ENCODE peak calls at places on chromosomes 1 and 21, in six cellular contexts. One of them, this sample, is unnamed.

GRCh38 chr1:208240698-208241355 is 3.4 kb downstream of the PLXNA2 start:
- DNase-seq in OCI-LY7: no peak
- DNase-seq in tibial artery: no peak
- DNase-seq in esophagus muscularis mucosa: no peak
- DNase-seq in pancreas: no peak
- DNase-seq in right lobe of liver: no peak
- DNase-seq in this sample: no peak

GRCh38 chr1:212328248-212328647 is 43.0 kb downstream of the PPP2R5A start:
- DNase-seq in esophagus muscularis mucosa: no peak
- DNase-seq in pancreas: no peak
- DNase-seq in tibial artery: no peak
- DNase-seq in right lobe of liver: no peak
- DNase-seq in OCI-LY7: no peak
- DNase-seq in this sample: no peak

GRCh38 chr1:31764307-31765040 is at the start of gene ADGRB2:
- DNase-seq in tibial artery: no peak
- DNase-seq in esophagus muscularis mucosa: no peak
- DNase-seq in pancreas: no peak
- DNase-seq in right lobe of liver: no peak
- DNase-seq in OCI-LY7: peak; percentile 31
- DNase-seq in this sample: no peak

GRCh38 chr1:173409613-173410012 is 67.5 kb upstream of the PRDX6 start:
- DNase-seq in esophagus muscularis mucosa: no peak
- DNase-seq in OCI-LY7: peak; percentile 76
- DNase-seq in right lobe of liver: no peak
- DNase-seq in tibial artery: no peak
- DNase-seq in pancreas: no peak
- DNase-seq in this sample: peak; percentile 88

GRCh38 chr1:32025515-32025914 is 11.8 kb downstream of the KHDRBS1 start:
- DNase-seq in pancreas: no peak
- DNase-seq in right lobe of liver: no peak
- DNase-seq in esophagus muscularis mucosa: no peak
- DNase-seq in OCI-LY7: no peak
- DNase-seq in tibial artery: no peak
- DNase-seq in this sample: no peak

GRCh38 chr1:17866451-17867029 is 111.4 kb downstream of the ACTL8 start:
- DNase-seq in tibial artery: no peak
- DNase-seq in pancreas: no peak
- DNase-seq in esophagus muscularis mucosa: no peak
- DNase-seq in right lobe of liver: no peak
- DNase-seq in OCI-LY7: no peak
- DNase-seq in this sample: peak; percentile 91

GRCh38 chr21:29056538-29057050 is 16.9 kb downstream of the CCT8 start:
- DNase-seq in esophagus muscularis mucosa: no peak
- DNase-seq in pancreas: no peak
- DNase-seq in tibial artery: no peak
- DNase-seq in OCI-LY7: no peak
- DNase-seq in right lobe of liver: no peak
- DNase-seq in this sample: no peak

GRCh38 chr21:45995686-45996179 is 14.2 kb downstream of the COL6A1 start:
- DNase-seq in tibial artery: peak; percentile 65
- DNase-seq in pancreas: no peak
- DNase-seq in esophagus muscularis mucosa: no peak
- DNase-seq in OCI-LY7: no peak
- DNase-seq in right lobe of liver: no peak
- DNase-seq in this sample: no peak

GRCh38 chr1:203178083-203178482 is 2.5 kb upstream of the MYBPH start:
- DNase-seq in tibial artery: peak; percentile 24
- DNase-seq in esophagus muscularis mucosa: no peak
- DNase-seq in pancreas: no peak
- DNase-seq in OCI-LY7: no peak
- DNase-seq in right lobe of liver: no peak
- DNase-seq in this sample: peak; percentile 6

DNA sequence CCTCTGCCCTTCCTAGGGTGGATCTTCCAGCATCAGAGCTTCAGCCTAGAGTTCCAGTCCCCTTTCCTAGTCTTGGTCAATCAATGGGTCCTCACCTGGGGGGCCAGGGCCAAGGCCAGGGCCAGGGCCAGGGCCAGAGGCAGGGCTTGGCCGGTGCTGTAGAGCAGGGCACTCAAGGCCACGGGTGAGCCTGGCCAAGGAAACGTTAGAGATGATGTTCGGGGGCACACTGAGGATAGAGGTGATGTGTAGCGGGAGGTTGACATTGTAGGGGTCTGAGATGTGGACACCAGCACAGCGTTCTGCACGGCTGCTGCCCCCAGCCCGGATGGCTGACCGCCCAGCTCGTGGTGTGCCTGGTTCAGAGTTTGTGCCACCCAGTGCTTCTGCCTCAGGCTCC is 5.4 kb upstream of the USF1 start:
- DNase-seq in esophagus muscularis mucosa: no peak
- DNase-seq in OCI-LY7: no peak
- DNase-seq in tibial artery: no peak
- DNase-seq in right lobe of liver: no peak
- DNase-seq in pancreas: no peak
- DNase-seq in this sample: no peak
- H3K36me3 ChIP-seq in esophagus muscularis mucosa: no peaks in the 10 kb centered on the region
- H3K36me3 ChIP-seq in OCI-LY7: peaks cover 89% of the 10 kb centered on the region
- H3K36me3 ChIP-seq in tibial artery: no peaks in the 10 kb centered on the region
- H3K36me3 ChIP-seq in right lobe of liver: no peaks in the 10 kb centered on the region
- H3K36me3 ChIP-seq in pancreas: no peaks in the 10 kb centered on the region
- H3K36me3 ChIP-seq in this sample: no peaks in the 10 kb centered on the region

GRCh38 chr1:11839727-11840705 is 7.6 kb downstream of the NPPA start:
- DNase-seq in esophagus muscularis mucosa: no peak
- DNase-seq in OCI-LY7: no peak
- DNase-seq in right lobe of liver: peak; percentile 81
- DNase-seq in tibial artery: peak; percentile 82
- DNase-seq in pancreas: no peak
- DNase-seq in this sample: no peak

GRCh38 chr1:11837767-11838348 is 9.7 kb downstream of the NPPA start:
- DNase-seq in OCI-LY7: no peak
- DNase-seq in right lobe of liver: no peak
- DNase-seq in tibial artery: no peak
- DNase-seq in pancreas: no peak
- DNase-seq in esophagus muscularis mucosa: no peak
- DNase-seq in this sample: no peak

GRCh38 chr1:11835441-11836225 is 11.9 kb downstream of the NPPA start:
- DNase-seq in esophagus muscularis mucosa: no peak
- DNase-seq in right lobe of liver: no peak
- DNase-seq in tibial artery: no peak
- DNase-seq in pancreas: no peak
- DNase-seq in OCI-LY7: no peak
- DNase-seq in this sample: no peak

GRCh38 chr1:11838349-11839272 is 9.0 kb downstream of the NPPA start:
- DNase-seq in pancreas: peak; percentile 75
- DNase-seq in esophagus muscularis mucosa: no peak
- DNase-seq in right lobe of liver: peak; percentile 85
- DNase-seq in OCI-LY7: peak; percentile 71
- DNase-seq in tibial artery: peak; percentile 78
- DNase-seq in this sample: peak; percentile 31

DNA sequence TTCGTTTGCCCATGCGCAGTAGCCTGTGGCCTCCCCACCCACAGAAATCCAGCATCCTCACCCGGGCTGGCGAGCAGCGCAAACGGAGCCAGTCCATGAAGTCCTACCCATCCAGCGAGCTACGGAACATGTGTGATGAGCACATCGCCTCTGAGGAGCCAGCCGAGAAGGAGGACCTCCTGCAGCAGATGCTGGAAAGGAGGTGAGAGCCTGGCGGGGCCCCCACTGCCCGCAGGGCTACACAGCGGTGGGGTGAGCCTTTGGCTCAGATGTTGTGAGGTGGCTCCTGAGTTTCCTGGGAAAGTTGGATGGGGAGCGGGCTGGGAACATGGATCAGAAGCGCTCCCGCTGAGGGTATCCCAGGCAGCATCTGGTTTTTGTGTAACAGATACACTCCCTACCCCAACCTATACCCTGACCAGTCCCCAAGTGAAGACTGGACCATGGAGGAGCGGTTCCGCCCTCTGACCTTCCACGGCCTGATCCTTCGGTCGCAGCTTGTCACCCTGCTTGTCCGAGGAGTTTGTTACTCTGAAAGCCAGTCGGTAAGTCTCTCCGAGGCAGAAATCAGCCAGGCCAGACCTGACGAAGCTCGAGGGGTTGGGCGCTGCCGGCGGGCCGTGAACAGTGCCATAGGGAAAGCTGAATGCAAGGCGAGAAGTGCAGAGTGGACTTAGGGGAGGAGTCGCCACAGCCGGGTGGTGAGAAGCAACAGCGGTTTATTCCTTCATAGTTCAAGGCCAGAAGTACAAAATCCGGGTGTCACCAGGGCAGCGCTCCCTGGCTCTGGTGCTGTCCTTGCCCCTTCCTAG is 10.4 kb downstream of the NPPA start:
- DNase-seq in pancreas: no peak
- DNase-seq in right lobe of liver: no peak
- DNase-seq in OCI-LY7: no peak
- DNase-seq in tibial artery: no peak
- DNase-seq in esophagus muscularis mucosa: no peak
- DNase-seq in this sample: no peak
- H3K36me3 ChIP-seq in pancreas: peaks cover 33% of the 10 kb centered on the region
- H3K36me3 ChIP-seq in right lobe of liver: peaks cover 76% of the 10 kb centered on the region
- H3K36me3 ChIP-seq in OCI-LY7: peaks cover 96% of the 10 kb centered on the region
- H3K36me3 ChIP-seq in tibial artery: peaks cover 99% of the 10 kb centered on the region
- H3K36me3 ChIP-seq in esophagus muscularis mucosa: peaks cover 99% of the 10 kb centered on the region
- H3K36me3 ChIP-seq in this sample: peaks cover 85% of the 10 kb centered on the region

GRCh38 chr1:179090522-179090921 is 8.7 kb downstream of the TOR3A start:
- DNase-seq in OCI-LY7: no peak
- DNase-seq in right lobe of liver: no peak
- DNase-seq in tibial artery: peak; percentile 80
- DNase-seq in pancreas: no peak
- DNase-seq in esophagus muscularis mucosa: no peak
- DNase-seq in this sample: no peak
- H3K36me3 ChIP-seq in OCI-LY7: peaks cover 95% of the 10 kb centered on the region
- H3K36me3 ChIP-seq in right lobe of liver: peaks cover 7% of the 10 kb centered on the region
- H3K36me3 ChIP-seq in tibial artery: peaks cover 78% of the 10 kb centered on the region
- H3K36me3 ChIP-seq in pancreas: peaks cover 11% of the 10 kb centered on the region
- H3K36me3 ChIP-seq in esophagus muscularis mucosa: peaks cover 74% of the 10 kb centered on the region
- H3K36me3 ChIP-seq in this sample: peaks cover 54% of the 10 kb centered on the region

GRCh38 chr1:19305880-19306279 is 6.1 kb downstream of the AKR7A2 start:
- DNase-seq in OCI-LY7: no peak
- DNase-seq in pancreas: no peak
- DNase-seq in esophagus muscularis mucosa: no peak
- DNase-seq in tibial artery: no peak
- DNase-seq in right lobe of liver: no peak
- DNase-seq in this sample: no peak

GRCh38 chr1:19309123-19309813 is 2.7 kb downstream of the AKR7A2 start:
- DNase-seq in esophagus muscularis mucosa: no peak
- DNase-seq in OCI-LY7: no peak
- DNase-seq in right lobe of liver: no peak
- DNase-seq in tibial artery: no peak
- DNase-seq in pancreas: no peak
- DNase-seq in this sample: peak; percentile 79

GRCh38 chr1:19308509-19308907 is 3.4 kb downstream of the AKR7A2 start:
- DNase-seq in esophagus muscularis mucosa: no peak
- DNase-seq in OCI-LY7: no peak
- DNase-seq in pancreas: no peak
- DNase-seq in right lobe of liver: no peak
- DNase-seq in tibial artery: no peak
- DNase-seq in this sample: no peak

GRCh38 chr1:19307804-19308508 is 4.0 kb downstream of the AKR7A2 start:
- DNase-seq in pancreas: no peak
- DNase-seq in tibial artery: no peak
- DNase-seq in OCI-LY7: no peak
- DNase-seq in right lobe of liver: no peak
- DNase-seq in esophagus muscularis mucosa: no peak
- DNase-seq in this sample: no peak

DNA sequence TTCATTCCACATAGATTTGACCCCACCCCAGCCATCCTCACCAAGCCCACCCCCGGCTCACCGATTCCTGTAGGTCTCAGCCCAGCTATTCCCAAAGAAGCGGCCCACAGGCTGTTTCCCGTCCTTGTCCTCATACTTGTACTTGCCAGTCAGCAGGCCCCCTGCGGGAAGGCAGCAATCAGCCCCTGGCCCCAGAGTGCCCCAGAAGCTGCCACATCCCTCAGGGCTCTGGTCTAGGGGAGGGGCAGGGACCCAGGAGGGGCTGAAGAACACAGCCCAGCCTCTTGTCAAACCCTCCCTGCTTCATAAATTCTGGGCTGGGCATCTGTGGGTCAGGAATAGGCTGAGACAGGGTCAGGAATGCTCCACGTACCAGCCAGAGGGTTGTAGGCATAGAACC is 5.0 kb downstream of the AKR7A2 start:
- DNase-seq in OCI-LY7: no peak
- DNase-seq in right lobe of liver: no peak
- DNase-seq in pancreas: no peak
- DNase-seq in tibial artery: no peak
- DNase-seq in esophagus muscularis mucosa: no peak
- DNase-seq in this sample: no peak
- H3K36me3 ChIP-seq in OCI-LY7: peaks cover 53% of the 10 kb centered on the region
- H3K36me3 ChIP-seq in right lobe of liver: peaks cover 48% of the 10 kb centered on the region
- H3K36me3 ChIP-seq in pancreas: peaks cover 10% of the 10 kb centered on the region
- H3K36me3 ChIP-seq in tibial artery: peaks cover 67% of the 10 kb centered on the region
- H3K36me3 ChIP-seq in esophagus muscularis mucosa: peaks cover 61% of the 10 kb centered on the region
- H3K36me3 ChIP-seq in this sample: peaks cover 41% of the 10 kb centered on the region

GRCh38 chr1:94529416-94529815 is 12.1 kb downstream of the F3 start:
- DNase-seq in pancreas: no peak
- DNase-seq in tibial artery: no peak
- DNase-seq in esophagus muscularis mucosa: no peak
- DNase-seq in OCI-LY7: no peak
- DNase-seq in right lobe of liver: no peak
- DNase-seq in this sample: no peak

GRCh38 chr1:94528826-94529225 is 12.7 kb downstream of the F3 start:
- DNase-seq in tibial artery: no peak
- DNase-seq in right lobe of liver: no peak
- DNase-seq in esophagus muscularis mucosa: no peak
- DNase-seq in pancreas: no peak
- DNase-seq in OCI-LY7: no peak
- DNase-seq in this sample: no peak

GRCh38 chr1:94532077-94532476 is 9.5 kb downstream of the F3 start:
- DNase-seq in OCI-LY7: no peak
- DNase-seq in right lobe of liver: no peak
- DNase-seq in tibial artery: no peak
- DNase-seq in pancreas: no peak
- DNase-seq in esophagus muscularis mucosa: no peak
- DNase-seq in this sample: no peak

GRCh38 chr1:94530373-94530878 is 11.1 kb downstream of the F3 start:
- DNase-seq in OCI-LY7: no peak
- DNase-seq in right lobe of liver: no peak
- DNase-seq in tibial artery: no peak
- DNase-seq in pancreas: no peak
- DNase-seq in esophagus muscularis mucosa: no peak
- DNase-seq in this sample: no peak

GRCh38 chr1:94531664-94532063 is 9.9 kb downstream of the F3 start:
- DNase-seq in pancreas: no peak
- DNase-seq in right lobe of liver: no peak
- DNase-seq in OCI-LY7: no peak
- DNase-seq in tibial artery: no peak
- DNase-seq in esophagus muscularis mucosa: no peak
- DNase-seq in this sample: no peak
- H3K36me3 ChIP-seq in pancreas: peaks cover 5% of the 10 kb centered on the region
- H3K36me3 ChIP-seq in right lobe of liver: no peaks in the 10 kb centered on the region
- H3K36me3 ChIP-seq in OCI-LY7: no peaks in the 10 kb centered on the region
- H3K36me3 ChIP-seq in tibial artery: peaks cover 41% of the 10 kb centered on the region
- H3K36me3 ChIP-seq in esophagus muscularis mucosa: peaks cover 38% of the 10 kb centered on the region
- H3K36me3 ChIP-seq in this sample: peaks cover 29% of the 10 kb centered on the region

DNA sequence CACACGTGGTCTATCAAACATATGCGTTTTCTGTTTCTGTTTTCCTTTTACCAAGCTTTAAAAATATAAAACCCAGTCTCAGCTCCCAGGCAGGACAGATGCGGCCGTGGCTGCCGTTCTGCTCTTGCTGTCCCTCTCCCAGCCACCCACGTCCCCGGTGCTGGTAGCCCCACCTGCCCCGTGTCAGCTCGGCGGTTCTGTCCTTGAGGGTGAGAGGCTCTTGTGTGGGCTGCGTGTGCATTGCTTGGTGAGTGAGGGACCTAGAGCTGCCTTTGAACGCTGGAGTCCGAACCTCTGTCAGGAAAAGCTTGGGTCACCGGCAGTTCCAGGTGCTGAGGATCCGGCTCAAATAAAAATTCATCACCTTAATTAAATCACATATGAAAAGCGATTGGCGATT is 4.4 kb downstream of the RER1 start:
- DNase-seq in OCI-LY7: no peak
- DNase-seq in tibial artery: no peak
- DNase-seq in right lobe of liver: no peak
- DNase-seq in esophagus muscularis mucosa: no peak
- DNase-seq in pancreas: no peak
- DNase-seq in this sample: no peak
- H3K36me3 ChIP-seq in OCI-LY7: peaks cover 82% of the 10 kb centered on the region
- H3K36me3 ChIP-seq in tibial artery: peaks cover 83% of the 10 kb centered on the region
- H3K36me3 ChIP-seq in right lobe of liver: peaks cover 53% of the 10 kb centered on the region
- H3K36me3 ChIP-seq in esophagus muscularis mucosa: peaks cover 79% of the 10 kb centered on the region
- H3K36me3 ChIP-seq in pancreas: peaks cover 23% of the 10 kb centered on the region
- H3K36me3 ChIP-seq in this sample: peaks cover 70% of the 10 kb centered on the region

This sample was measured in brain microvascular endothelial cell.